ENCODE peak calls at places on chromosomes 6 and 20, in five cellular contexts. V is HCT116, C is amniotic epithelial cell, F is ACHN, U is EL. X is an unnamed sample.

GRCh38 chr6:6781172-6781876 is 192.8 kb downstream of the LY86 start:
- DNase-seq in V (peak), C (peak), F (peak), U (peak), X (peak)

GRCh38 chr6:106381871-106382270 is 21.4 kb downstream of the CRYBG1 start:
- DNase-seq in V (no peak), C (no peak), F (no peak), U (peak), X (no peak)

GRCh38 chr6:142361765-142362540 is 60.1 kb downstream of the ADGRG6 start:
- DNase-seq in V (no peak), C (peak), F (peak), U (peak), X (no peak)

GRCh38 chr6:28490191-28490890 is 25.3 kb downstream of the GPX6 start:
- DNase-seq in V (no peak), C (peak), F (no peak), U (no peak), X (no peak)

GRCh38 chr6:101666256-101666655 is 272.7 kb downstream of the GRIK2 start:
- DNase-seq in V (peak), C (peak), F (no peak), U (peak), X (peak)

GRCh38 chr6:20444786-20445271 is 43.1 kb downstream of the E2F3 start:
- DNase-seq in V (no peak), C (no peak), F (no peak), U (peak), X (no peak)

GRCh38 chr20:31974296-31974695 is 6.3 kb downstream of the XKR7 start:
- DNase-seq in V (no peak), C (no peak), F (no peak), U (no peak), X (no peak)

GRCh38 chr20:43379239-43379917 is 78.3 kb upstream of the SRSF6 start:
- DNase-seq in V (no peak), C (peak), F (peak), U (peak), X (no peak)

GRCh38 chr20:44981736-44982406 is 15.6 kb downstream of the STK4 start:
- DNase-seq in V (no peak), C (no peak), F (no peak), U (no peak), X (no peak)

GRCh38 chr20:32506721-32507120 is 78.4 kb downstream of the NOL4L start:
- DNase-seq in V (no peak), C (no peak), F (no peak), U (no peak), X (no peak)

GRCh38 chr6:71289039-71289801 is 609 bp downstream of the OGFRL1 start:
- DNase-seq in V (no peak), C (peak), F (peak), U (peak), X (no peak)

GRCh38 chr6:20712011-20712410 is 177.8 kb downstream of the CDKAL1 start:
- DNase-seq in V (no peak), C (peak), F (no peak), U (no peak), X (no peak)

GRCh38 chr6:132464538-132465256 is 48.2 kb downstream of the STX7 start:
- DNase-seq in V (no peak), C (peak), F (peak), U (peak), X (peak)

GRCh38 chr6:3414704-3415453 is 42.0 kb downstream of the SLC22A23 start:
- DNase-seq in V (no peak), C (peak), F (no peak), U (no peak), X (no peak)

GRCh38 chr6:104953410-104953953 is 3.4 kb upstream of the LIN28B start:
- DNase-seq in V (no peak), C (no peak), F (no peak), U (no peak), X (no peak)